ENCODE peak calls at places on chromosomes 5 and 9, in five cellular contexts. D, H, V, N and A are unnamed samples.
A peak's percentile ranks its signal among the peaks of the same experiment; 100 is the strongest.

GRCh38 chr9:124810513-124811355 is 33.8 kb downstream of the OLFML2A start:
- DNase-seq in D (no peak), H (peak; percentile 93), V (peak; percentile 90), N (no peak), A (peak; percentile 51)

GRCh38 chr9:126722922-126723806 is 81.7 kb upstream of the ZBTB43 start:
- DNase-seq in D (no peak), H (peak; percentile 70), V (no peak), N (peak; percentile 71), A (no peak)

GRCh38 chr9:3181049-3181953 is 337.4 kb upstream of the PUM3 start:
- DNase-seq in D (no peak), H (peak; percentile 91), V (no peak), N (peak; percentile 75), A (no peak)

GRCh38 chr5:79120221-79120620 is 8.6 kb downstream of the BHMT start:
- DNase-seq in D (no peak), H (no peak), V (no peak), N (no peak), A (no peak)

GRCh38 chr9:16414451-16414850 is 456.0 kb downstream of the BNC2 start:
- DNase-seq in D (no peak), H (no peak), V (no peak), N (no peak), A (no peak)

GRCh38 chr9:36499156-36499886 is 73.4 kb upstream of the MELK start:
- DNase-seq in D (no peak), H (peak; percentile 44), V (no peak), N (peak; percentile 55), A (no peak)

GRCh38 chr5:145484195-145484594 is 350.9 kb downstream of the PRELID2 start:
- DNase-seq in D (no peak), H (no peak), V (peak; percentile 92), N (no peak), A (peak; percentile 38)

GRCh38 chr5:39283231-39283818 is 64.0 kb upstream of the FYB1 start:
- DNase-seq in D (no peak), H (peak; percentile 83), V (peak; percentile 76), N (no peak), A (peak; percentile 9)

GRCh38 chr9:22528485-22528884 is 81.9 kb downstream of the DMRTA1 start:
- DNase-seq in D (no peak), H (peak; percentile 39), V (peak; percentile 24), N (no peak), A (peak; percentile 4)

GRCh38 chr9:14092344-14092743 is 221.6 kb downstream of the NFIB start:
- DNase-seq in D (no peak), H (no peak), V (no peak), N (no peak), A (no peak)

GRCh38 chr9:137851516-137852217 is 25.9 kb upstream of the CACNA1B start:
- DNase-seq in D (no peak), H (no peak), V (no peak), N (no peak), A (no peak)

GRCh38 chr9:127197861-127198430 is 66.6 kb upstream of the GARNL3 start:
- DNase-seq in D (peak; percentile 47), H (no peak), V (peak; percentile 51), N (no peak), A (no peak)

GRCh38 chr5:76682395-76682794 is 33.5 kb upstream of the F2R start:
- DNase-seq in D (no peak), H (no peak), V (peak; percentile 37), N (no peak), A (no peak)

GRCh38 chr9:91813261-91813795 is 136.7 kb downstream of the ROR2 start:
- DNase-seq in D (no peak), H (no peak), V (peak; percentile 22), N (no peak), A (no peak)

GRCh38 chr5:34639852-34640626 is 16.1 kb upstream of the RAI14 start:
- DNase-seq in D (no peak), H (no peak), V (peak; percentile 90), N (no peak), A (peak; percentile 82)

GRCh38 chr9:114057161-114057560 is 20.9 kb downstream of the AMBP start:
- DNase-seq in D (no peak), H (no peak), V (no peak), N (no peak), A (no peak)

GRCh38 chr9:5643005-5643624 is 14.2 kb downstream of the RIC1 start:
- DNase-seq in D (no peak), H (no peak), V (peak; percentile 76), N (no peak), A (no peak)

GRCh38 chr5:112554089-112554977 is 135.3 kb upstream of the EPB41L4A start:
- DNase-seq in D (no peak), H (no peak), V (no peak), N (no peak), A (no peak)

GRCh38 chr5:135183464-135183863 is 149.4 kb upstream of the PITX1 start:
- DNase-seq in D (no peak), H (no peak), V (no peak), N (no peak), A (no peak)

GRCh38 chr5:142722146-142722545 is 36.3 kb upstream of the FGF1 start:
- DNase-seq in D (no peak), H (no peak), V (peak; percentile 31), N (no peak), A (no peak)

GRCh38 chr5:142717582-142718215 is 31.8 kb upstream of the FGF1 start:
- DNase-seq in D (no peak), H (peak; percentile 60), V (peak; percentile 72), N (no peak), A (no peak)

GRCh38 chr5:142719836-142720330 is 34.0 kb upstream of the FGF1 start:
- DNase-seq in D (no peak), H (no peak), V (no peak), N (no peak), A (no peak)

GRCh38 chr5:142722896-142723295 is 37.0 kb upstream of the FGF1 start:
- DNase-seq in D (no peak), H (no peak), V (no peak), N (no peak), A (no peak)

GRCh38 chr5:142720561-142721275 is 34.8 kb upstream of the FGF1 start:
- DNase-seq in D (no peak), H (no peak), V (peak; percentile 33), N (peak; percentile 89), A (no peak)
- TF ChIP-seq CTCF in D (no peak), H (no peak), V (no peak), N (no peak), A (no peak)

GRCh38 chr5:124734574-124735168 is 11.8 kb downstream of the ZNF608 start:
- DNase-seq in D (no peak), H (no peak), V (no peak), N (no peak), A (no peak)

GRCh38 chr5:124737651-124738050 is 8.8 kb downstream of the ZNF608 start:
- DNase-seq in D (no peak), H (peak; percentile 81), V (no peak), N (no peak), A (no peak)

GRCh38 chr5:124736814-124737186 is 9.6 kb downstream of the ZNF608 start:
- DNase-seq in D (no peak), H (no peak), V (no peak), N (no peak), A (no peak)

GRCh38 chr5:124735169-124735858 is 11.1 kb downstream of the ZNF608 start:
- DNase-seq in D (peak; percentile 14), H (peak; percentile 84), V (no peak), N (no peak), A (no peak)

DNA sequence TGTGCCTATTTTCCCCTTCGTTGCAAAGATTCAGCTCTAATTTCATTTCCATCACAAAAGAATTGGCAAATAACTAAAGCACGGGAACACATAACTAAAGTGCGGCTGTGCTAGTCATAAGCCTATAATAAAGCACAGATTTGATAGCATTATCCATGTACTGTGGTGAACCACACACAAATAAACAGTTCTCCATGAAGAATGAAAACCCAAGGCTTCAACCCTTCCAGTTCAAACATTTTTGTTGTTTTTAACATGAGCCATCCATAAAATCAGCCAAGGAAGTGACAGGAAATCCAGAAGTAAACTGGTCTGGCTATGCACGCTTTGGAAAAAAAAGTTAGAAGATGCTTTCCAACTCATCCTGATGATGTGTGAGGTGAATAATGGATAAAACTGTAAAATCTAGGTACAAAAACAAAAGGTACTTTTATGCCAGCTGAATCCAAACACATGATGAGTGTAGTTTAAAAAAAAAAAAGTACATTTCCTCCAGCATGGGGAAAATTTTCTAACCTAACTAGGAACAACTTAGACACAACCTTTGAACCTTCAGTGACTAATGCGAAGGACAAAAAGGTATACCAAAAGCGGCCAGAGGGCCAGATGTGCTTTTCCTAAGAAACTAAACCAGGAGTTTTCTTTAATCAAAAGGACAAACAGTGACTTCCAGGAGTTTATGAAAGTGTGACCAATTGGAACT is 10.2 kb downstream of the ZNF608 start:
- DNase-seq in D (no peak), H (no peak), V (peak; percentile 95), N (no peak), A (no peak)
- H3K4me3 ChIP-seq in D (no peak overlapping the region), H (peak overlapping the region; percentile 35), V (peak overlapping the region; percentile 20), N (no peak overlapping the region), A (peak overlapping the region; percentile 7)

GRCh38 chr9:111356567-111357244 is 26.7 kb upstream of the OR2K2 start:
- DNase-seq in D (peak; percentile 9), H (no peak), V (peak; percentile 94), N (no peak), A (peak; percentile 65)

GRCh38 chr9:111362526-111362925 is 32.5 kb upstream of the OR2K2 start:
- DNase-seq in D (no peak), H (no peak), V (no peak), N (no peak), A (no peak)

DNA sequence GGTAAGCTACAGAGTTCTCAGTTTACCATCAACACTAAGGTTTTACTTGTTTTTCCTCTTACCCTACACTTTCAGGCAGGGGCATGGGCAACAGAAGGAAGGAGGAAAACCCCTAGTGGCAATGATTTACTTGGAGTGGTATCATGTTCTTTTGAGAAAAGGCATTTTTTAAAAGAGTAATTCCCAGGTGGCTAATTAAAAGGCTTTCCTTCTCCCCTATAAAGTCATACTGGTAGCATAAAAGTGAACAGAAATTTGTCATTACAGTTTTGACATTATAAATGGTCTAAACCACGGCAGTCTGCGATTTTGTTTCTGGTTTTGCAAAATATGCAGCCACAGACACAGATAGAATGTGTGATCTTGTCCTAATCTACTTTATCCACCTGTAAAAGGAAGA is 30.9 kb upstream of the OR2K2 start:
- DNase-seq in D (no peak), H (no peak), V (no peak), N (no peak), A (no peak)
- TF ChIP-seq CTCF in D (no peak), H (no peak), V (no peak), N (no peak), A (no peak)

GRCh38 chr5:16737620-16738364 is 121.0 kb upstream of the RETREG1 start:
- DNase-seq in D (no peak), H (peak; percentile 83), V (no peak), N (no peak), A (no peak)
- H3K4me3 ChIP-seq in D (no peak overlapping the region), H (peak overlapping the region; percentile 74), V (no peak overlapping the region), N (no peak overlapping the region), A (no peak overlapping the region)

GRCh38 chr9:73667749-73668148 is 516.1 kb downstream of the ANXA1 start:
- DNase-seq in D (no peak), H (no peak), V (no peak), N (no peak), A (no peak)
- TF ChIP-seq CTCF in D (no peak), H (peak; percentile 14), V (no peak), N (no peak), A (no peak)

GRCh38 chr5:15621094-15621493 is 121.1 kb downstream of the FBXL7 start:
- DNase-seq in D (no peak), H (no peak), V (peak; percentile 20), N (no peak), A (no peak)
- H3K4me3 ChIP-seq in D (no peak overlapping the region), H (no peak overlapping the region), V (no peak overlapping the region), N (no peak overlapping the region), A (no peak overlapping the region)